ENCODE peak calls at places on chromosomes 2 and 18, in four cellular contexts. F is colonic mucosa, P is kidney epithelial cell, Q is psoas muscle. L is an unnamed sample.
A peak's percentile ranks its signal among the peaks of the same experiment; 100 is the strongest.

GRCh38 chr2:64661770-64662169 is 8.1 kb upstream of the SERTAD2 start:
- DNase-seq in Q (no peak), P (no peak), F (no peak), L (no peak)

GRCh38 chr18:49878567-49878966 is 65.2 kb upstream of the ACAA2 start:
- DNase-seq in P (no peak), Q (no peak), F (no peak), L (no peak)

GRCh38 chr2:88698027-88698413 is 6.5 kb downstream of the RPIA start:
- DNase-seq in F (no peak), P (no peak), Q (no peak), L (no peak)

GRCh38 chr2:102107741-102108070 is 34.8 kb upstream of the IL1R1 start:
- DNase-seq in Q (no peak), F (peak; percentile 39), P (no peak), L (no peak)

GRCh38 chr2:44470151-44470550 is 108.4 kb downstream of the CAMKMT start:
- DNase-seq in F (no peak), Q (no peak), P (no peak), L (no peak)

GRCh38 chr18:25350561-25351201 is 1.3 kb downstream of the ZNF521 start:
- DNase-seq in F (peak; percentile 26), Q (peak; percentile 66), P (no peak), L (peak; percentile 51)

GRCh38 chr18:35616664-35617423 is 35.3 kb downstream of the GALNT1 start:
- DNase-seq in Q (no peak), P (peak; percentile 81), F (peak; percentile 63), L (peak; percentile 54)

GRCh38 chr18:45634454-45634853 is 19.2 kb downstream of the SLC14A2 start:
- DNase-seq in F (no peak), P (no peak), Q (no peak), L (no peak)

GRCh38 chr2:96694816-96695455 is 44.9 kb downstream of the LMAN2L start:
- DNase-seq in F (no peak), P (no peak), Q (no peak), L (no peak)

GRCh38 chr2:170495896-170496295 is 219.2 kb upstream of the SP5 start:
- DNase-seq in P (no peak), F (no peak), Q (no peak), L (no peak)

GRCh38 chr2:134392689-134393476 is 139.0 kb downstream of the MGAT5 start:
- DNase-seq in P (no peak), Q (no peak), F (no peak), L (no peak)

GRCh38 chr2:47028171-47028570 is 112.6 kb upstream of the MCFD2 start:
- DNase-seq in F (no peak), P (no peak), Q (no peak), L (no peak)

GRCh38 chr2:47029737-47030524 is 114.3 kb upstream of the MCFD2 start:
- DNase-seq in P (no peak), Q (no peak), F (no peak), L (no peak)

GRCh38 chr2:47026738-47027531 is 111.3 kb upstream of the MCFD2 start:
- DNase-seq in F (no peak), Q (no peak), P (no peak), L (no peak)

GRCh38 chr2:47025969-47026610 is 110.5 kb upstream of the MCFD2 start:
- DNase-seq in Q (no peak), P (no peak), F (no peak), L (peak; percentile 37)

DNA sequence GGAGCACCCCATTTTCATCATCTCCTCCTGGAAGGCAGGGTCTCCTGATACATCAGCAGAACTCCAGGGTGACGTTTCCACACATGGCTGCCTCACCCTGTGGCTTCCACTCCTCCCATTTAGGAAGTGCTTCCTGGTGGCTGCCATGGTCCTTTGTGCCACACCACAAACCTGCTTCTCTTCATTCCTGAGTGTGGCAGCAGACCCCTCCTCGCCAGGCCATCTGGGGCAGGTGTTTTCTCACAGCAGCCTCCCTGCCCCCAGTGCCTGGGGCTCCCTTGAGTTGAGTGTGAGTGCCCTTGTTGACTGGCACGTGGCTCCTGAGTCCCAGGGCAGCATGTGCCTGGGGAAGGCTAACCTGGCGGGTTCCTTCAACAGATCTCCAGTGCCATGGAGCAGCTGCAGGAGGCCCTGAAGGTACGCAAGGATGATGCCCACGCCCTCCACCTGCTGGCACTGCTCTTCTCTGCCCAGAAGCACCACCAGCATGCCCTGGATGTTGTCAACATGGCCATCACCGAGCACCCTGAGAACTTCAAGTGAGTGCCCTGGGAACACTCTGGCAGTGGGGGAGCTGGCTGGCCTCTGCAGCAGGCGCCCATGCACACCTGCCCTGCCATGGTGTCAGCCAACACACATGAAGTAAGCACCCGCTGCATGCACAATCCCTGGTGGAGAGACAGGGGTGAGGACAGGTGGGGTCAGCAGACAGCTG is 113.4 kb upstream of the MCFD2 start:
- DNase-seq in F (no peak), Q (no peak), P (no peak), L (no peak)
- H3K36me3 ChIP-seq in F (no peaks in the 10 kb centered on the region), Q (peaks cover 29% of the 10 kb centered on the region), P (no peaks in the 10 kb centered on the region), L (no peaks in the 10 kb centered on the region)

GRCh38 chr2:218219934-218220333 is 2.9 kb downstream of the ARPC2 start:
- DNase-seq in P (no peak), F (no peak), Q (no peak), L (no peak)

GRCh38 chr2:218218409-218219185 is 1.6 kb downstream of the ARPC2 start:
- DNase-seq in Q (no peak), P (no peak), F (no peak), L (no peak)

GRCh38 chr2:218217366-218218309 is 649 bp downstream of the ARPC2 start:
- DNase-seq in F (peak; percentile 73), P (no peak), Q (peak; percentile 57), L (peak; percentile 84)

GRCh38 chr2:218216674-218217365 is at the start of gene ARPC2:
- DNase-seq in F (peak; percentile 96), P (peak; percentile 74), Q (peak; percentile 95), L (peak; percentile 96)

GRCh38 chr2:218216336-218216673 is 684 bp upstream of the ARPC2 start:
- DNase-seq in P (no peak), Q (peak; percentile 25), F (no peak), L (peak; percentile 48)
- H3K36me3 ChIP-seq in P (no peaks in the 10 kb centered on the region), Q (peaks cover under 1% of the 10 kb centered on the region), F (no peaks in the 10 kb centered on the region), L (no peaks in the 10 kb centered on the region)

GRCh38 chr2:11444737-11445136 is 21.2 kb downstream of the E2F6 start:
- DNase-seq in P (no peak), F (no peak), Q (no peak), L (no peak)
- H3K36me3 ChIP-seq in P (peaks cover 7% of the 10 kb centered on the region), F (no peaks in the 10 kb centered on the region), Q (peaks cover 83% of the 10 kb centered on the region), L (no peaks in the 10 kb centered on the region)

GRCh38 chr2:239130786-239131325 is 270.0 kb downstream of the HDAC4 start:
- DNase-seq in F (no peak), P (no peak), Q (no peak), L (peak; percentile 38)

GRCh38 chr2:239131521-239131920 is 269.3 kb downstream of the HDAC4 start:
- DNase-seq in Q (peak; percentile 7), P (no peak), F (no peak), L (peak; percentile 28)

GRCh38 chr2:239132786-239133185 is 268.0 kb downstream of the HDAC4 start:
- DNase-seq in F (no peak), Q (no peak), P (no peak), L (peak; percentile 13)

GRCh38 chr2:239133945-239134570 is 266.8 kb downstream of the HDAC4 start:
- DNase-seq in F (no peak), P (no peak), Q (no peak), L (no peak)

DNA sequence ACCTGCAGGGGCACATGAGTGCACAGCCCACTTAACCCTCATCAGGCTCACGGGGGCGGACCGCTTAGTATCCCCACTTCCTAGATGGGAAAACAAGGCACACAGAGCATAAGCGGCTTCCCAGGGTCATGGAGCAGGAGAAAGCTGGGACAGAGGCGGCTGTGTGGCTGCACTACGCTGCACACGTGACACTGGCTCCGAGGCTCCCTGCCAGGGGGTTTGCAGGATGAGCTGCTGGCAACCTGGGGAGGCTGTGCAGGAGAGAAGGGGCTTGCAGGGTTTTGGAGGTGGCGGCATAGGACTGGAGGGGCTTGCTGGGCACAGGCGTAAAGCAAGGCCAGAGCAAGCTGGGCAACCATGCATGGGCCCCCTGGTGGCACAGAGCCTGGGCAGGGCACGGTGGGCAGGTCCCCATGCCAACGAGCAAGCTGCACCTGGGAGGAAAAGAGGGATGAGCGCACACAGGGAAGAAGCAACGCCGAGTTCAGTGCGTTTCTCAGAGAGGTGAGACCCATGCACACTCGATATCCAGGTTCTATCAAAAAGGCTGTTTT is 268.6 kb downstream of the HDAC4 start:
- DNase-seq in F (no peak), Q (peak; percentile 10), P (no peak), L (no peak)
- H3K36me3 ChIP-seq in F (no peaks in the 10 kb centered on the region), Q (peaks cover 100% of the 10 kb centered on the region), P (peaks cover 2% of the 10 kb centered on the region), L (no peaks in the 10 kb centered on the region)

GRCh38 chr2:160221391-160222276 is 21.6 kb upstream of the ITGB6 start:
- DNase-seq in P (no peak), Q (peak; percentile 46), F (peak; percentile 85), L (peak; percentile 87)

GRCh38 chr2:160222546-160223281 is 22.6 kb upstream of the ITGB6 start:
- DNase-seq in P (no peak), Q (no peak), F (peak; percentile 29), L (no peak)

GRCh38 chr2:160220545-160221009 is 20.5 kb upstream of the ITGB6 start:
- DNase-seq in Q (no peak), P (no peak), F (no peak), L (no peak)

GRCh38 chr2:160223560-160223959 is 23.5 kb upstream of the ITGB6 start:
- DNase-seq in P (no peak), Q (no peak), F (no peak), L (no peak)

DNA sequence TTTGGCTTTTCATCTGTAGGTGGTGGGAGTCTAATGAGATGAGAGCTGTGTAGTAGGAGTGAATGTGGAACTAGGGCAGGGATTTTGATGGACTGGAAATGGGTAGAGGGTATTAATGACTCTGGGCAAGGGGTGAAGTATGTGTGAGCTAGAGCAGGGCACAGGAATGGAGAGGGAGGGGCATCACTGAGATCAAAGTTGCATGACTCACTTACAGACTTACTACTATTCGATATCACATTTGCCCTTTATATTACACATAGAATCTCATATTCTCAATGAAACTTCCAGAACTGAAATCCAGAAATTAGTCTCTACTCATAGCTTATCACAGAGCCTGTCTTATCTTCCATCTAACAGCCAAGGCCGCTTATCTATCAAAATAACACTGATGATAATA is 19.9 kb upstream of the ITGB6 start:
- DNase-seq in P (no peak), Q (no peak), F (no peak), L (no peak)
- H3K36me3 ChIP-seq in P (no peaks in the 10 kb centered on the region), Q (no peaks in the 10 kb centered on the region), F (no peaks in the 10 kb centered on the region), L (no peaks in the 10 kb centered on the region)

L was measured in mucosa of descending colon.